ENCODE peak calls at places on chromosomes 1 and 21, in ten cellular contexts. O is sigmoid colon, G is suprapubic skin, N is ovary, K is GM12878, F is K562, D is A549, A is stomach, Q is H1, T is transverse colon. M is an unnamed sample.
A peak's percentile ranks its signal among the peaks of the same experiment; 100 is the strongest.

GRCh38 chr1:156128749-156129682 is 14.5 kb downstream of the LMNA start:
- DNase-seq in O (peak; percentile 91), G (no peak), N (peak; percentile 83), K (no peak), F (no peak), D (no peak), A (no peak), Q (no peak), T (peak; percentile 40), M (no peak)

GRCh38 chr1:98323396-98323795 is 338.1 kb upstream of the SNX7 start:
- DNase-seq in O (no peak), G (no peak), N (no peak), K (no peak), F (no peak), D (peak; percentile 20), A (no peak), Q (no peak), T (no peak), M (peak; percentile 22)

GRCh38 chr21:45747802-45748445 is 104.4 kb downstream of the PCBP3 start:
- DNase-seq in O (no peak), G (no peak), N (no peak), K (no peak), F (no peak), D (peak; percentile 38), A (no peak), Q (peak; percentile 45), T (no peak), M (no peak)

GRCh38 chr1:155226188-155226909 is 17.9 kb downstream of the MTX1 start:
- DNase-seq in O (peak; percentile 90), G (no peak), N (peak; percentile 81), K (no peak), F (peak; percentile 69), D (peak; percentile 70), A (peak; percentile 75), Q (no peak), T (peak; percentile 87), M (peak; percentile 64)

GRCh38 chr1:63674865-63675815 is 81.9 kb downstream of the PGM1 start:
- DNase-seq in O (no peak), G (no peak), N (peak; percentile 62), K (no peak), F (no peak), D (no peak), A (peak; percentile 45), Q (no peak), T (no peak), M (no peak)

GRCh38 chr1:69513621-69514020 is 54.1 kb upstream of the LRRC7 start:
- DNase-seq in O (no peak), G (no peak), N (no peak), K (no peak), F (no peak), D (no peak), A (no peak), Q (no peak), T (no peak), M (no peak)

GRCh38 chr1:22749919-22750670 is 39.5 kb downstream of the EPHB2 start:
- DNase-seq in O (peak; percentile 75), G (no peak), N (no peak), K (peak; percentile 21), F (no peak), D (peak; percentile 65), A (peak; percentile 47), Q (no peak), T (peak; percentile 37), M (no peak)

GRCh38 chr1:65762081-65762862 is 30.4 kb upstream of the PDE4B start:
- DNase-seq in O (no peak), G (no peak), N (no peak), K (no peak), F (no peak), D (no peak), A (no peak), Q (no peak), T (no peak), M (no peak)

GRCh38 chr21:36261459-36261858 is 58.5 kb upstream of the MORC3 start:
- DNase-seq in O (no peak), G (no peak), N (no peak), K (no peak), F (no peak), D (no peak), A (no peak), Q (no peak), T (no peak), M (no peak)

GRCh38 chr21:36260030-36260787 is 59.8 kb upstream of the MORC3 start:
- DNase-seq in O (no peak), G (no peak), N (no peak), K (peak; percentile 53), F (peak; percentile 62), D (peak; percentile 46), A (peak; percentile 33), Q (no peak), T (peak; percentile 41), M (no peak)

GRCh38 chr21:36263797-36264196 is 56.2 kb upstream of the MORC3 start:
- DNase-seq in O (no peak), G (no peak), N (no peak), K (no peak), F (no peak), D (no peak), A (no peak), Q (no peak), T (no peak), M (no peak)

GRCh38 chr21:36257657-36258056 is 62.3 kb upstream of the MORC3 start:
- DNase-seq in O (no peak), G (no peak), N (no peak), K (no peak), F (no peak), D (no peak), A (no peak), Q (no peak), T (no peak), M (no peak)

DNA sequence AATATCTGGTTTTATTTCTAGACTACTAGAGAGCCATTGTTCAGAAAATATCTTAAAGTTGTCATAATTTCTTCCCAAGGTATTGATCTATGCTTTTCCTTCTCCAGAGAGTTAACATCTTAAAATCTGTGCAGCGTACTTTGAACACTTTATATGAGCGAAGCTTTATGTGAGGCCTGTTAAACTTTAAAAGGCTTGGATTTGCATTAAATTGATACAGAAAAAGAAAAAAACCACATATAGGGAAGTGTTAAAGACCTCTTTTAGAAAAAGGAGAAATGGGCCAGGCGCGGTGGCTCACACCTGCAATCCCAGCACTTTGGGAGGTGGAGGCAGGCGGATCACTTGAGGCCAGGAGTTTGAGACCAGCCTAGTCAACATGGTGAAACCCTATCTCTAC is 59.2 kb upstream of the MORC3 start:
- DNase-seq in O (no peak), G (no peak), N (no peak), K (no peak), F (no peak), D (no peak), A (no peak), Q (no peak), T (no peak), M (no peak)
- TF ChIP-seq CTCF in O (no peak), G (no peak), N (no peak), K (no peak), F (no peak), D (no peak), A (no peak), Q (no peak), T (no peak), M (no peak)

GRCh38 chr1:48471103-48471502 is 901 bp downstream of the SPATA6 start:
- DNase-seq in O (peak; percentile 75), G (no peak), N (no peak), K (no peak), F (no peak), D (no peak), A (no peak), Q (peak; percentile 45), T (no peak), M (no peak)

GRCh38 chr1:48470506-48470905 is 1.5 kb downstream of the SPATA6 start:
- DNase-seq in O (peak; percentile 79), G (no peak), N (peak; percentile 54), K (no peak), F (no peak), D (no peak), A (peak; percentile 57), Q (peak; percentile 44), T (peak; percentile 31), M (peak; percentile 39)

GRCh38 chr1:48469616-48470500 is 2.1 kb downstream of the SPATA6 start:
- DNase-seq in O (peak; percentile 80), G (no peak), N (peak; percentile 66), K (no peak), F (no peak), D (no peak), A (peak; percentile 71), Q (no peak), T (peak; percentile 67), M (peak; percentile 32)

GRCh38 chr1:48472747-48473146 is 743 bp upstream of the SPATA6 start:
- DNase-seq in O (no peak), G (no peak), N (no peak), K (no peak), F (no peak), D (no peak), A (no peak), Q (no peak), T (no peak), M (no peak)

GRCh38 chr1:48471603-48472576 is at the start of gene SPATA6:
- DNase-seq in O (peak; percentile 99), G (peak; percentile 98), N (peak; percentile 100), K (peak; percentile 24), F (peak; percentile 98), D (peak; percentile 82), A (peak; percentile 98), Q (peak; percentile 97), T (peak; percentile 99), M (peak; percentile 97)
- TF ChIP-seq POLR2A in O (peak; percentile 79), G (no peak), N (peak; percentile 67), K (peak; percentile 54), F (peak; percentile 72), D (peak; percentile 65), A (peak; percentile 77), Q (peak; percentile 77), T (peak; percentile 69), M (peak; percentile 17)

GRCh38 chr1:171999756-172000155 is 158.5 kb downstream of the DNM3 start:
- DNase-seq in O (no peak), G (no peak), N (no peak), K (no peak), F (no peak), D (no peak), A (no peak), Q (no peak), T (no peak), M (no peak)

GRCh38 chr1:172005856-172006255 is 164.6 kb downstream of the DNM3 start:
- DNase-seq in O (no peak), G (no peak), N (no peak), K (no peak), F (no peak), D (no peak), A (no peak), Q (no peak), T (no peak), M (no peak)

GRCh38 chr1:172004671-172005070 is 163.4 kb downstream of the DNM3 start:
- DNase-seq in O (no peak), G (no peak), N (no peak), K (no peak), F (no peak), D (no peak), A (no peak), Q (no peak), T (no peak), M (no peak)

GRCh38 chr1:172003766-172004530 is 162.7 kb downstream of the DNM3 start:
- DNase-seq in O (no peak), G (no peak), N (no peak), K (no peak), F (no peak), D (no peak), A (no peak), Q (no peak), T (no peak), M (no peak)

GRCh38 chr1:172002725-172003345 is 161.5 kb downstream of the DNM3 start:
- DNase-seq in O (no peak), G (no peak), N (no peak), K (peak; percentile 28), F (peak; percentile 14), D (peak; percentile 10), A (no peak), Q (no peak), T (peak; percentile 14), M (no peak)
- TF ChIP-seq EP300 in O (no peak), G (no peak), N (no peak), K (no peak), F (no peak), D (no peak), A (no peak), Q (no peak), T (no peak), M (no peak)

GRCh38 chr1:162927421-162927820 is 66.4 kb upstream of the CCDC190 start:
- DNase-seq in O (no peak), G (no peak), N (no peak), K (no peak), F (no peak), D (no peak), A (no peak), Q (no peak), T (no peak), M (no peak)

GRCh38 chr1:162929177-162929576 is 68.2 kb upstream of the CCDC190 start:
- DNase-seq in O (no peak), G (no peak), N (no peak), K (no peak), F (no peak), D (no peak), A (no peak), Q (no peak), T (no peak), M (no peak)

GRCh38 chr1:162926906-162927305 is 65.9 kb upstream of the CCDC190 start:
- DNase-seq in O (no peak), G (no peak), N (no peak), K (no peak), F (no peak), D (no peak), A (no peak), Q (no peak), T (no peak), M (no peak)

GRCh38 chr1:162928141-162928540 is 67.2 kb upstream of the CCDC190 start:
- DNase-seq in O (no peak), G (no peak), N (no peak), K (no peak), F (no peak), D (no peak), A (no peak), Q (no peak), T (no peak), M (no peak)

DNA sequence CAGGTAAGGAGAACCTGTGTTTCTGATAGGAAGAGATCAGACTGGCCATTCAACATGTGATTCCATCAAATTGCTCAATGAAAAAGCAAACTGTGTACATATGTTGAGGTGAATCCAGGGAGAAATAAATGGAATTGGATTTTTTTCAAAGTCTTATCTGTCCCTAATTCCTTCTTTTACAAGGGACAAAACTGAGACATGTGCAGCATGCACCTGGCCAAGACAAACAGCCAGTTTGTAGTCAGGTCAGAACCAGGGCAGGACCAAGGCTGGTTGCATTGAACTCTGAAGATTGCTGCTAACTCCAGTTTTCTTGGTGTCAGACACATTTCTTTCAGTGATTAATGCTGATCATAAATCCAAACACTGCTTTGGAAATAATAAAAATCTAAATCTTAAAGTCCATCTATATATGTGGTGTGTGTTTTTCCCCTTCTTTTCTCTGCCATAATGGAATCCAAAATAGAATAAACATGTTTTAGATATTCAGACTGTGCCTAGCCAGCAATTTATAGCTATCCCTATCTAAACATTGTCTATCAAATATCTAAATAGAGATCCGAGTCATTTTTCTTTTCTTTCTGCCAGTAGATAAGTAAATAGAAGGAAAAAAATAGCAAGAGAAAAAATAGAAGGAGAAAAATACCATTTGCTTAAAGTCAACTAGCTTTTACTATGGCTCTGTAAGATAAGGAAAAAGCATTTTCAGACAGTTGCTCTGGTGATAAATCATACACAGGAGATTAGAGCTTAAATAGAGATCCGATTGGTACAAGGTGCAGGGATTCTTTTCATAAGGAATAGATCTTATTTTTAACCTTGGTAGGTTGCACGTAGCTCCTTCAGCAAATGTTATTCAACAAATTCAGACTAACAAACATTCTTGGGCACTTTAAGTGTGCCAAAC is 69.8 kb upstream of the CCDC190 start:
- DNase-seq in O (no peak), G (no peak), N (no peak), K (no peak), F (no peak), D (no peak), A (peak; percentile 35), Q (no peak), T (no peak), M (no peak)
- TF ChIP-seq CTCF in O (no peak), G (no peak), N (no peak), K (no peak), F (no peak), D (no peak), A (no peak), Q (no peak), T (no peak), M (no peak)